ENCODE peak calls at places on chromosomes 16 and 17, in ten cellular contexts. K is A549, T is mucosa of descending colon, G is uterus, I is upper lobe of right lung, Q is body of pancreas, D is adrenal gland, F is SK-N-SH, A is ovary, S is WERI-Rb-1. C is an unnamed sample. For H3K9me3, the result is how much of the 10 kb centered on the place peaks cover.

GRCh38 chr17:14200354-14200753 is 36.3 kb downstream of the CDRT15 start:
- DNase-seq in A (no peak), T (no peak), K (no peak), G (no peak), Q (no peak), F (no peak), S (no peak), I (no peak), D (no peak), C (no peak)

GRCh38 chr17:59754547-59754946 is 47.1 kb downstream of the VMP1 start:
- DNase-seq in I (no peak), K (peak), F (no peak), G (no peak), T (no peak), D (peak), A (no peak), S (no peak), Q (no peak), C (no peak)

GRCh38 chr16:72787519-72788268 is 260.2 kb downstream of the ZFHX3 start:
- DNase-seq in G (peak), T (peak), K (no peak), F (no peak), I (peak), S (no peak), D (peak), A (peak), Q (peak), C (peak)

GRCh38 chr17:65536573-65537342 is 24.7 kb downstream of the AXIN2 start:
- DNase-seq in G (no peak), K (no peak), Q (no peak), I (no peak), T (no peak), F (no peak), D (no peak), S (no peak), A (no peak), C (no peak)

GRCh38 chr16:68306633-68307032 is 4.1 kb downstream of the SLC7A6OS start:
- DNase-seq in S (no peak), A (no peak), Q (no peak), D (no peak), G (no peak), T (no peak), F (no peak), K (no peak), I (no peak), C (no peak)

GRCh38 chr17:75666959-75667790 is at the start of the genes RECQL5 and SAP30BP:
- DNase-seq in G (peak), A (peak), I (peak), D (peak), T (peak), Q (peak), S (peak), F (peak), K (peak), C (peak)

GRCh38 chr16:86951831-86952598 is 365.2 kb downstream of the C16orf95 start:
- DNase-seq in T (no peak), I (no peak), D (peak), F (no peak), S (no peak), G (no peak), A (no peak), Q (no peak), K (peak), C (no peak)

GRCh38 chr16:48542020-48542473 is 67.9 kb downstream of the N4BP1 start:
- DNase-seq in G (no peak), D (peak), F (peak), I (peak), A (peak), S (peak), K (peak), Q (no peak), T (no peak), C (peak)

GRCh38 chr16:22151599-22151998 is 10.7 kb upstream of the SDR42E2 start:
- DNase-seq in S (no peak), Q (no peak), D (no peak), I (no peak), T (no peak), F (no peak), G (no peak), A (no peak), K (no peak), C (no peak)

GRCh38 chr16:19846421-19846820 is 38.2 kb downstream of the GPRC5B start:
- DNase-seq in K (no peak), T (no peak), F (no peak), Q (no peak), D (no peak), I (no peak), S (no peak), A (no peak), G (no peak), C (no peak)

GRCh38 chr17:21239680-21240374 is 13.4 kb downstream of the NATD1 start:
- DNase-seq in I (no peak), A (no peak), F (peak), S (no peak), K (peak), T (no peak), Q (no peak), D (peak), G (peak), C (no peak)

GRCh38 chr16:51898872-51899271 is 648.1 kb downstream of the TOX3 start:
- DNase-seq in K (no peak), I (no peak), G (no peak), S (no peak), D (no peak), T (no peak), Q (no peak), A (no peak), F (no peak), C (no peak)

GRCh38 chr17:8836821-8837426 is 30.6 kb downstream of the PIK3R6 start:
- DNase-seq in I (no peak), S (no peak), D (no peak), F (no peak), T (no peak), G (no peak), K (no peak), A (no peak), Q (no peak), C (no peak)

GRCh38 chr17:80422276-80422675 is 7.3 kb downstream of the ENDOV start:
- DNase-seq in K (no peak), A (peak), F (peak), G (no peak), T (peak), D (no peak), Q (no peak), I (no peak), S (no peak), C (no peak)

GRCh38 chr17:59401725-59402124 is 70.3 kb downstream of the YPEL2 start:
- DNase-seq in D (no peak), G (no peak), T (no peak), Q (no peak), S (no peak), I (no peak), A (no peak), F (peak), K (no peak), C (no peak)

GRCh38 chr16:83137894-83138293 is 511.1 kb downstream of the CDH13 start:
- DNase-seq in K (no peak), T (no peak), A (no peak), G (no peak), F (no peak), D (no peak), S (no peak), Q (no peak), I (no peak), C (no peak)

GRCh38 chr16:20114356-20114755 is 40.7 kb upstream of the GPR139 start:
- DNase-seq in Q (peak), D (peak), K (peak), A (no peak), G (no peak), I (no peak), F (no peak), T (no peak), S (no peak), C (no peak)

GRCh38 chr16:84421081-84421937 is 53.0 kb downstream of the ATP2C2 start:
- DNase-seq in A (no peak), T (no peak), K (no peak), G (no peak), F (no peak), Q (no peak), D (no peak), I (peak), S (no peak), C (no peak)

GRCh38 chr16:30924086-30924714 is 828 bp downstream of the FBXL19 start:
- DNase-seq in K (no peak), A (peak), D (no peak), T (peak), I (no peak), S (no peak), G (peak), F (peak), Q (peak), C (no peak)

GRCh38 chr17:12667299-12667958 is 1.7 kb downstream of the MYOCD start:
- DNase-seq in Q (no peak), T (no peak), G (peak), I (no peak), A (peak), F (peak), S (peak), K (peak), D (no peak), C (peak)

GRCh38 chr16:67490330-67491096 is 7.2 kb upstream of the AGRP start:
- DNase-seq in D (no peak), Q (no peak), S (no peak), I (no peak), G (no peak), K (no peak), A (no peak), F (no peak), T (no peak), C (no peak)

GRCh38 chr16:50585331-50585776 is 37.2 kb downstream of the NKD1 start:
- DNase-seq in A (peak), Q (peak), S (no peak), F (no peak), T (peak), G (peak), I (peak), K (no peak), D (peak), C (no peak)

GRCh38 chr17:32497431-32498205 is 10.8 kb downstream of the CDK5R1 start:
- DNase-seq in Q (no peak), T (peak), K (no peak), D (no peak), S (peak), G (no peak), I (peak), A (no peak), F (no peak), C (no peak)

GRCh38 chr17:76353004-76353598 is 615 bp downstream of the PRPSAP1 start:
- DNase-seq in F (peak), T (peak), I (peak), K (peak), A (peak), S (peak), D (peak), G (no peak), Q (peak), C (peak)

GRCh38 chr16:35186045-35186759 is 1726.8 kb downstream of the TP53TG3F start:
- DNase-seq in F (no peak), G (no peak), K (no peak), S (no peak), Q (no peak), A (no peak), I (no peak), T (no peak), D (no peak), C (no peak)
- H3K9me3 ChIP-seq in F (under half), G (under half), K (under half), S (under half), Q (under half), A (under half), I (under half), T (half or more), D (under half), C (under half)

GRCh38 chr17:79280822-79281572 is 206.4 kb downstream of the ENGASE start:
- DNase-seq in A (no peak), S (no peak), D (no peak), F (no peak), T (no peak), I (no peak), K (no peak), Q (no peak), G (no peak), C (peak)
- H3K4me3 ChIP-seq in A (no peak), S (no peak), D (no peak), F (no peak), T (no peak), I (no peak), K (no peak), Q (no peak), G (no peak), C (no peak)

GRCh38 chr16:8661703-8662102 is 12.7 kb upstream of the ABAT start:
- DNase-seq in Q (no peak), F (no peak), D (no peak), A (no peak), I (no peak), S (no peak), G (no peak), K (no peak), T (no peak), C (no peak)
- TF ChIP-seq CTCF in Q (no peak), F (no peak), D (no peak), A (no peak), I (no peak), S (no peak), G (no peak), K (no peak), T (no peak), C (no peak)

DNA sequence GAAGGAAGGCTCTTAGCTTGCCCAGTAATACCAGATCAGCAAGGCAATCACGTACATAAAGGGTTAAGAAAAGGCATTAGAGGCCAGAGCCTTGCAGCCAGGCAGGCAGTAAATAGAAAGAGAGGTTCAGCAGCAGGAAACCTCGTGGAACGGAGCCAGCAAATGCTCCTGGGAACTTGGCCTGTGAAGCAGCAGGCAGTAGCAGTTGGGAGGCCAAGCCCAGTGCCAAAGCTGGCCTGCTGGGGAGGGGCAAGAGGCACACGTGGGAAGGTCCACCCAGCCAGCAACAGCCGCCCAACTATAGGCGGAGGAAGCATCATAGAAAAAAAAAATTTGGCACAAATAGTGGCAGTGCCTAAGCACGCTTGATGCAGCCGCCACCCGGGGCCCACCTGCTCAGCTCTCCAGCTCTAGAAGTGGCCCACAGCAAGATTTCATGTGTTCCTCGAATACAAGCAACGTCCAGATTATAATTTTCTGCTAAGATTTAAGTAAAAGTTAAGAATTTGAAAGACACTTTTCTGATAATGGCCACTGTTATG is 2339.5 kb downstream of the TP53TG3F start:
- DNase-seq in A (no peak), D (no peak), G (no peak), Q (no peak), T (no peak), K (no peak), I (peak), S (no peak), F (no peak), C (peak)
- H3K9me3 ChIP-seq in A (under half), D (under half), G (under half), Q (under half), T (half or more), K (under half), I (under half), S (under half), F (under half), C (under half)

GRCh38 chr17:40448213-40448638 is 5.0 kb downstream of the IGFBP4 start:
- DNase-seq in S (no peak), F (no peak), G (peak), K (no peak), T (no peak), I (no peak), A (no peak), D (peak), Q (peak), C (peak)
- H3K4me3 ChIP-seq in S (no peak), F (no peak), G (peak), K (peak), T (no peak), I (peak), A (peak), D (no peak), Q (no peak), C (peak)